ENCODE peak calls at places on chromosomes 4 and X, in four cellular contexts. One of them, this sample, is unnamed. For H3K4me1, the result is how much of the 10 kb centered on the place peaks cover.

GRCh38 chrX:110509778-110510510 is 151.3 kb downstream of the RTL9 start:
- DNase-seq in astrocyte: peak
- DNase-seq in A673: peak
- DNase-seq in pancreas: no peak
- DNase-seq in this sample: no peak

GRCh38 chrX:100695302-100695701 is 36.6 kb downstream of the SYTL4 start:
- DNase-seq in astrocyte: no peak
- DNase-seq in A673: no peak
- DNase-seq in pancreas: no peak
- DNase-seq in this sample: no peak

GRCh38 chr4:124061413-124061812 is 651.1 kb downstream of the ANKRD50 start:
- DNase-seq in astrocyte: peak
- DNase-seq in pancreas: no peak
- DNase-seq in A673: no peak
- DNase-seq in this sample: no peak

GRCh38 chr4:76640252-76640925 is 205.4 kb downstream of the SHROOM3 start:
- DNase-seq in A673: no peak
- DNase-seq in astrocyte: no peak
- DNase-seq in pancreas: no peak
- DNase-seq in this sample: no peak

GRCh38 chrX:25021132-25021498 is 5.3 kb upstream of the ARX start:
- DNase-seq in A673: peak
- DNase-seq in astrocyte: no peak
- DNase-seq in pancreas: no peak
- DNase-seq in this sample: no peak

GRCh38 chr4:145732001-145732400 is 52.1 kb downstream of the C4orf51 start:
- DNase-seq in pancreas: no peak
- DNase-seq in astrocyte: no peak
- DNase-seq in A673: no peak
- DNase-seq in this sample: no peak

GRCh38 chrX:136209751-136210150 is 41.4 kb downstream of the MAP7D3 start:
- DNase-seq in pancreas: no peak
- DNase-seq in A673: no peak
- DNase-seq in astrocyte: no peak
- DNase-seq in this sample: no peak

GRCh38 chr4:27467351-27467750 is 606.7 kb downstream of the STIM2 start:
- DNase-seq in A673: no peak
- DNase-seq in pancreas: no peak
- DNase-seq in astrocyte: no peak
- DNase-seq in this sample: no peak

GRCh38 chrX:113741744-113742143 is 842.1 kb upstream of the HTR2C start:
- DNase-seq in A673: peak
- DNase-seq in pancreas: no peak
- DNase-seq in astrocyte: peak
- DNase-seq in this sample: no peak

GRCh38 chr4:152843476-152844107 is 63.8 kb downstream of the ARFIP1 start:
- DNase-seq in astrocyte: no peak
- DNase-seq in A673: no peak
- DNase-seq in pancreas: no peak
- DNase-seq in this sample: peak

GRCh38 chrX:111035991-111036390 is 60.0 kb upstream of the PAK3 start:
- DNase-seq in astrocyte: no peak
- DNase-seq in pancreas: no peak
- DNase-seq in A673: no peak
- DNase-seq in this sample: no peak

GRCh38 chrX:45760187-45760742 is 559.6 kb upstream of the DIPK2B start:
- DNase-seq in pancreas: no peak
- DNase-seq in astrocyte: no peak
- DNase-seq in A673: no peak
- DNase-seq in this sample: no peak
- H3K4me1 ChIP-seq in pancreas: under half
- H3K4me1 ChIP-seq in astrocyte: half or more
- H3K4me1 ChIP-seq in A673: under half
- H3K4me1 ChIP-seq in this sample: under half

GRCh38 chr4:168153596-168154440 is 61.5 kb downstream of the ANXA10 start:
- DNase-seq in pancreas: peak
- DNase-seq in A673: peak
- DNase-seq in astrocyte: peak
- DNase-seq in this sample: peak
- TF ChIP-seq CTCF in pancreas: peak
- TF ChIP-seq CTCF in A673: peak
- TF ChIP-seq CTCF in astrocyte: peak
- TF ChIP-seq CTCF in this sample: peak

GRCh38 chr4:86965019-86965976 is 30.5 kb downstream of the AFF1 start:
- DNase-seq in pancreas: no peak
- DNase-seq in astrocyte: no peak
- DNase-seq in A673: peak
- DNase-seq in this sample: no peak

GRCh38 chr4:86968477-86969015 is 33.7 kb downstream of the AFF1 start:
- DNase-seq in A673: peak
- DNase-seq in pancreas: no peak
- DNase-seq in astrocyte: no peak
- DNase-seq in this sample: no peak

GRCh38 chr4:86963697-86964096 is 28.9 kb downstream of the AFF1 start:
- DNase-seq in astrocyte: peak
- DNase-seq in pancreas: no peak
- DNase-seq in A673: no peak
- DNase-seq in this sample: no peak

GRCh38 chr4:86967798-86968197 is 33.0 kb downstream of the AFF1 start:
- DNase-seq in pancreas: no peak
- DNase-seq in A673: peak
- DNase-seq in astrocyte: peak
- DNase-seq in this sample: no peak

DNA sequence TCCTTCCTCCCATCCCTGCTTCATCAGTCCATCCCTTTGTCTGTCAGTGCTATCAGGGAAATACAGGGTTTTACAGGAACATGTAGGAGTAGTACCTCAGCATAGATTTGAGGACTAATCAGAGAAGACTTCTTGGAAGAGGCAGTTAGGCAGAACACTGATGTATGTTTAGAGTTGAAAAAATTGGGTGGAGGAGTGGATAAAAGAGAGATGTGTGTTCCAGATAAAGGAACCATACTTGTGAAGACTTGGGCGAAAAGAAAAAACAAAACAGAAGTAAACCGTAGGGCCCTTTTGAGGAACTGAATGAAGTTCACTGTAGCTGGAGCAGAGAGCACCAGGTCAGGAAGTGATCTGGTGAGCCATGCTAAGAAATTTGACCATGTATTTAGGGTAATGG is 32.2 kb downstream of the AFF1 start:
- DNase-seq in astrocyte: no peak
- DNase-seq in A673: no peak
- DNase-seq in pancreas: no peak
- DNase-seq in this sample: no peak
- H3K4me1 ChIP-seq in astrocyte: under half
- H3K4me1 ChIP-seq in A673: half or more
- H3K4me1 ChIP-seq in pancreas: under half
- H3K4me1 ChIP-seq in this sample: under half

GRCh38 chr4:164765096-164765495 is 11.2 kb downstream of the SMIM31 start:
- DNase-seq in pancreas: no peak
- DNase-seq in A673: no peak
- DNase-seq in astrocyte: no peak
- DNase-seq in this sample: no peak

GRCh38 chr4:164771088-164771487 is 17.2 kb downstream of the SMIM31 start:
- DNase-seq in astrocyte: no peak
- DNase-seq in A673: peak
- DNase-seq in pancreas: no peak
- DNase-seq in this sample: no peak

GRCh38 chr4:164772076-164772475 is 18.1 kb downstream of the SMIM31 start:
- DNase-seq in astrocyte: no peak
- DNase-seq in A673: no peak
- DNase-seq in pancreas: no peak
- DNase-seq in this sample: no peak

GRCh38 chr4:164770051-164770724 is 16.3 kb downstream of the SMIM31 start:
- DNase-seq in A673: no peak
- DNase-seq in astrocyte: no peak
- DNase-seq in pancreas: no peak
- DNase-seq in this sample: no peak

DNA sequence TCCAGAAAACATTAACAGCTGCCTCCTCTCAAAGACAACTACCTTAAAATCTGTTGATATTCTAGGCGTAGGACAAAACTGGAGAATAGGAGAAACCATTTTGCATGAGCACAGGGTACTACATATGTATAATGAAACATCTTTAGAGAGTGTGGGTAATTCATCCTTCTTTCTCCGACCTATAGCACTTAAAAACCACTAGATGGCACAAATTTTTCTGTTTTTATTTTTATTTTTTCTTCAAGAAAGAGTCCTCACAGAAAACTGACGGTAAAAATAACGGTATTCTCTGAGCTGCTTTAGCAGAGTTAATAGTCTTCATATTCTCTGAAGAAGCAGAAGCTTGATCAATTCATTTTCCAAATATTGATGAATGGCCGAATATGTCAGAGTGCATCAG is 14.6 kb downstream of the SMIM31 start:
- DNase-seq in pancreas: no peak
- DNase-seq in astrocyte: no peak
- DNase-seq in A673: peak
- DNase-seq in this sample: no peak
- TF ChIP-seq CTCF in pancreas: no peak
- TF ChIP-seq CTCF in astrocyte: peak
- TF ChIP-seq CTCF in A673: peak
- TF ChIP-seq CTCF in this sample: no peak

GRCh38 chr4:73593631-73594241 is 26.5 kb downstream of the RASSF6 start:
- DNase-seq in A673: no peak
- DNase-seq in astrocyte: no peak
- DNase-seq in pancreas: no peak
- DNase-seq in this sample: no peak

GRCh38 chr4:73588613-73589012 is 31.6 kb downstream of the RASSF6 start:
- DNase-seq in A673: no peak
- DNase-seq in pancreas: no peak
- DNase-seq in astrocyte: no peak
- DNase-seq in this sample: no peak

GRCh38 chr4:73586040-73586439 is 34.2 kb downstream of the RASSF6 start:
- DNase-seq in pancreas: no peak
- DNase-seq in A673: no peak
- DNase-seq in astrocyte: no peak
- DNase-seq in this sample: no peak

GRCh38 chr4:73589261-73589847 is 30.9 kb downstream of the RASSF6 start:
- DNase-seq in A673: no peak
- DNase-seq in pancreas: no peak
- DNase-seq in astrocyte: peak
- DNase-seq in this sample: no peak

GRCh38 chr4:73589887-73590801 is 30.1 kb downstream of the RASSF6 start:
- DNase-seq in pancreas: peak
- DNase-seq in A673: peak
- DNase-seq in astrocyte: peak
- DNase-seq in this sample: no peak
- H3K4me1 ChIP-seq in pancreas: under half
- H3K4me1 ChIP-seq in A673: under half
- H3K4me1 ChIP-seq in astrocyte: under half
- H3K4me1 ChIP-seq in this sample: under half

DNA sequence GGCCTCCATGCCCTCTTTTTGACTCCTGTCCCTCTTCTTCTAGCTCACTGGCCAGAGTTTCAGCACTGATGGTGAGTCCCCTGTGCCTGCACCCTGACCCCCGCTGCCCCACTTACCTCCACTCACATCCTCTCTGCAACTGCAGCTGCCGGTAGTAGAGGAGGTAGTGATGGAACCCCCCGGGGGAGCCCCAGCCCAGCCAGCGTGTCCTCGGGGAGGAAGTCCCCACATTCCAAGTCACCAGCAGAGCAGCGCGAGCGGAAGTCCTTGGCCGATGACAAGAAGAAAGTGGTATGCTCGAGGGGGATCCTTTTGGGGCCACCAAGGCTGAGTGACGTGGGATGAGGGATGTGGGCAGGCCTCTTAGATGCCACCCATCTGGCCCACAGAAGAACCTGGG is 5.8 kb downstream of the ARAF start:
- DNase-seq in pancreas: no peak
- DNase-seq in A673: no peak
- DNase-seq in astrocyte: no peak
- DNase-seq in this sample: no peak
- TF ChIP-seq CTCF in pancreas: no peak
- TF ChIP-seq CTCF in A673: no peak
- TF ChIP-seq CTCF in astrocyte: no peak
- TF ChIP-seq CTCF in this sample: no peak

GRCh38 chr4:122232633-122233032 is 80.5 kb downstream of the BLTP1 start:
- DNase-seq in pancreas: no peak
- DNase-seq in A673: no peak
- DNase-seq in astrocyte: no peak
- DNase-seq in this sample: no peak
- H3K4me1 ChIP-seq in pancreas: under half
- H3K4me1 ChIP-seq in A673: under half
- H3K4me1 ChIP-seq in astrocyte: under half
- H3K4me1 ChIP-seq in this sample: under half

GRCh38 chr4:2428496-2429213 is 9.9 kb downstream of the CFAP99 start:
- DNase-seq in astrocyte: no peak
- DNase-seq in A673: no peak
- DNase-seq in pancreas: no peak
- DNase-seq in this sample: no peak
- TF ChIP-seq CTCF in astrocyte: no peak
- TF ChIP-seq CTCF in A673: no peak
- TF ChIP-seq CTCF in pancreas: no peak
- TF ChIP-seq CTCF in this sample: no peak

GRCh38 chr4:48340905-48341775 is at the start of gene SLAIN2:
- DNase-seq in A673: peak
- DNase-seq in astrocyte: peak
- DNase-seq in pancreas: peak
- DNase-seq in this sample: peak

GRCh38 chr4:48343531-48343930 is 2.2 kb downstream of the SLAIN2 start:
- DNase-seq in pancreas: no peak
- DNase-seq in astrocyte: no peak
- DNase-seq in A673: no peak
- DNase-seq in this sample: no peak

GRCh38 chr4:48341776-48342558 is 638 bp downstream of the SLAIN2 start:
- DNase-seq in pancreas: peak
- DNase-seq in A673: peak
- DNase-seq in astrocyte: no peak
- DNase-seq in this sample: peak

GRCh38 chr4:48342559-48342878 is 1.2 kb downstream of the SLAIN2 start:
- DNase-seq in astrocyte: no peak
- DNase-seq in A673: no peak
- DNase-seq in pancreas: no peak
- DNase-seq in this sample: no peak

GRCh38 chr4:48343035-48343434 is 1.7 kb downstream of the SLAIN2 start:
- DNase-seq in pancreas: no peak
- DNase-seq in astrocyte: no peak
- DNase-seq in A673: no peak
- DNase-seq in this sample: no peak
- H3K4me1 ChIP-seq in pancreas: under half
- H3K4me1 ChIP-seq in astrocyte: under half
- H3K4me1 ChIP-seq in A673: under half
- H3K4me1 ChIP-seq in this sample: under half

This sample was measured in colonic mucosa.